ENCODE peak calls at places on chromosomes 12 and 14, in four cellular contexts. H is suprapubic skin, B is mucosa of descending colon, Y is psoas muscle. R is an unnamed sample. For H3K4me1, the result is how much of the 10 kb centered on the place peaks cover.

GRCh38 chr12:33988888-33989287 is 33.4 kb upstream of the ALG10 start:
- DNase-seq in H (no peak), B (no peak), Y (no peak), R (no peak)

GRCh38 chr14:22579881-22580280 is 9.1 kb downstream of the DAD1 start:
- DNase-seq in H (no peak), B (no peak), Y (no peak), R (no peak)

GRCh38 chr12:47813491-47814196 is 6.1 kb downstream of the HDAC7 start:
- DNase-seq in H (no peak), B (peak), Y (no peak), R (no peak)

GRCh38 chr12:65881965-65882413 is 57.7 kb downstream of the HMGA2 start:
- DNase-seq in H (peak), B (no peak), Y (peak), R (peak)

GRCh38 chr14:96455588-96455987 is 46.6 kb upstream of the PAPOLA start:
- DNase-seq in H (no peak), B (no peak), Y (no peak), R (no peak)

GRCh38 chr12:103169-103981 is 36.8 kb downstream of the IQSEC3 start:
- DNase-seq in H (no peak), B (no peak), Y (no peak), R (no peak)

GRCh38 chr12:110936367-110937103 is 16.2 kb upstream of the MYL2 start:
- DNase-seq in H (no peak), B (no peak), Y (no peak), R (no peak)

GRCh38 chr12:114319422-114319821 is 86.5 kb downstream of the TBX5 start:
- DNase-seq in H (no peak), B (no peak), Y (peak), R (no peak)

GRCh38 chr12:81078469-81079196 is 754 bp downstream of the ACSS3 start:
- DNase-seq in H (no peak), B (peak), Y (peak), R (peak)

DNA sequence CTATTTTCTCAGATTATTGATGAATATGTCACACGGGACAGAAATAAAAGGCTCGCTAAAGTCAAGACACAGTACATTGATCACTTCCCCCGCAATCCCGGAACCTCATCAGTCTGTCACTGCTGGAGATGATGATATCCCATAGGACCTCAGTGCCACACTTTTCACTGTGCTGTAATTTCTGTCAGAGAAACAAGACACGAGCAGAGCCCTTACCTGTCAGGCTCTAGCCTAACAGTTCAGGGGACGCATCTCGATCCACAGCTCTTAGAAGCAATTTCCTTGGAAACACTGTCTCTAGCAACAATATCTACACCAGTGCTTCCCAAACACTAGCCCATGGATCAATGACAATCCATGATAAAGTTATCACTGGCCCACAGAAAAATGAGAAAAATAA is 140.0 kb downstream of the GRIN2B start:
- DNase-seq in H (no peak), B (no peak), Y (no peak), R (no peak)
- H3K4me1 ChIP-seq in H (under half), B (under half), Y (under half), R (under half)

DNA sequence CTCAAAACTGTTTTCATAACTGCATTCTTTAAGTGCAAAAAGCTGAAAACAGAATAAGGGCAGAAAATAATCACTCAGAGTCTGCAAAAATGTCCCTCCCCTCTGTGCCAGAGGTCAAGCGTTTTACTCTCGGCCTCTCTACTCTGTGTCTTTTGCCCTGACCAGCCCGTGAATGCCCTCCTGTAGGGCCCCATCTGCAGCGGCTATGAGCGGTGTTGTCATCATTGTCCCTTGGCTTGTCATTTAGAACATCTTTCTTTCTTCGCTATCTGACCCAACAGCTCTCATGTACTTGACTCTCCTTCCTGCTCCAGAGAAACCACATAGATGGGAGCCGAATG is 21.7 kb downstream of the ELK3 start:
- DNase-seq in H (no peak), B (no peak), Y (no peak), R (no peak)
- H3K4me1 ChIP-seq in H (under half), B (under half), Y (under half), R (under half)

GRCh38 chr14:75989134-75989533 is 3.6 kb downstream of the IFT43 start:
- DNase-seq in H (no peak), B (no peak), Y (no peak), R (peak)
- H3K4me1 ChIP-seq in H (under half), B (under half), Y (under half), R (under half)

DNA sequence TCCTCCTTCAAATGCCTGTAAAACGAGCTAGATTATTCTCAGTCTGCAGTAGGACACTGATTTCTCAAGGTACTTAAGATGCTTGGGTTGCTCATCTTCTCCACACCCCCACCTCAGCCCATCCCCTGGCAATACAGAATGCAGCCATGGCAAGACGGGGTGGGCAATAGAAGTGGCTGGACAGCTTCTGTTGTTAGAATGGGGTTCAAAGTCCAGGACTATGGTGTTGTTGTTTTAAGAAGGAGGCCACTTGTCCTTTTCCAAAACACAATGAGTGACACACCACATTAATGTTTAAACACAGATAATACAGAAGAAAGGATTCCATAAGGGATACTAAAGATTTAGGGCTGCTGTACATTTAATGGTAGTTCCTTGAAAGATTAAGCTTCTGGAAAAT is 188.9 kb upstream of the BCL2L14 start:
- DNase-seq in H (no peak), B (peak), Y (no peak), R (no peak)
- H3K4me1 ChIP-seq in H (under half), B (under half), Y (under half), R (under half)

GRCh38 chr14:68569970-68570409 is 222.9 kb downstream of the ZFP36L1 start:
- DNase-seq in H (no peak), B (no peak), Y (no peak), R (no peak)

GRCh38 chr14:68573126-68573525 is 219.7 kb downstream of the ZFP36L1 start:
- DNase-seq in H (no peak), B (no peak), Y (no peak), R (no peak)

GRCh38 chr14:68569546-68569908 is 223.3 kb downstream of the ZFP36L1 start:
- DNase-seq in H (no peak), B (no peak), Y (no peak), R (no peak)

GRCh38 chr14:68571928-68572525 is 220.8 kb downstream of the ZFP36L1 start:
- DNase-seq in H (no peak), B (no peak), Y (no peak), R (no peak)

GRCh38 chr14:68571073-68571703 is 221.7 kb downstream of the ZFP36L1 start:
- DNase-seq in H (no peak), B (no peak), Y (no peak), R (no peak)
- H3K4me1 ChIP-seq in H (under half), B (under half), Y (under half), R (under half)